ENCODE peak calls at places on chromosome 10, in nine cellular contexts. K, U, W, Y, H, R, L, Z and E are unnamed samples. For H3K36me3, the result is how much of the 10 kb centered on the place peaks cover.

GRCh38 chr10:70458329-70459060 is 17.0 kb upstream of the NODAL start:
- DNase-seq in R (peak), Z (peak), H (peak), L (peak), W (peak), K (peak), Y (peak), U (no peak), E (no peak)

GRCh38 chr10:95756796-95757657 is 1.1 kb downstream of the ENTPD1 start:
- DNase-seq in W (no peak), Z (no peak), L (no peak), U (no peak), K (no peak), Y (no peak), H (no peak), R (no peak), E (no peak)

GRCh38 chr10:71774916-71775702 is 1.8 kb upstream of the VSIR start:
- DNase-seq in Y (no peak), L (no peak), U (no peak), W (no peak), R (no peak), Z (no peak), H (no peak), K (no peak), E (no peak)

GRCh38 chr10:96671207-96671890 is 49.0 kb downstream of the PIK3AP1 start:
- DNase-seq in Z (no peak), K (no peak), Y (no peak), H (no peak), U (no peak), L (no peak), W (no peak), R (no peak), E (no peak)

GRCh38 chr10:122310311-122311050 is 39.4 kb downstream of the BTBD16 start:
- DNase-seq in H (no peak), L (no peak), K (no peak), Z (peak), Y (peak), U (no peak), W (no peak), R (no peak), E (no peak)

GRCh38 chr10:11551915-11552602 is 59.4 kb downstream of the USP6NL start:
- DNase-seq in K (no peak), H (no peak), Z (no peak), R (no peak), W (no peak), U (peak), Y (peak), L (no peak), E (no peak)

GRCh38 chr10:1896153-1896552 is 158.8 kb upstream of the ADARB2 start:
- DNase-seq in W (no peak), L (peak), K (no peak), U (no peak), R (no peak), Y (no peak), H (no peak), Z (no peak), E (no peak)

GRCh38 chr10:43118631-43119415 is 19.4 kb upstream of the CSGALNACT2 start:
- DNase-seq in R (no peak), Y (no peak), U (no peak), K (no peak), L (no peak), Z (no peak), H (no peak), W (no peak), E (no peak)

GRCh38 chr10:14074062-14074884 is 256.5 kb downstream of the FRMD4A start:
- DNase-seq in W (peak), R (no peak), U (peak), K (peak), Z (peak), H (peak), Y (peak), L (peak), E (no peak)

GRCh38 chr10:60043561-60043960 is 137.2 kb upstream of the CCDC6 start:
- DNase-seq in Z (no peak), W (no peak), Y (no peak), H (no peak), L (no peak), R (no peak), U (no peak), K (no peak), E (no peak)

GRCh38 chr10:123800299-123800698 is 91.3 kb downstream of the CPXM2 start:
- DNase-seq in Z (no peak), R (no peak), L (peak), K (no peak), W (no peak), U (no peak), Y (peak), H (no peak), E (no peak)

GRCh38 chr10:132982301-132982989 is 40.1 kb upstream of the CFAP46 start:
- DNase-seq in K (no peak), Y (peak), L (no peak), H (no peak), R (no peak), Z (no peak), W (peak), U (no peak), E (no peak)

GRCh38 chr10:79237801-79238520 is 109.3 kb upstream of the PPIF start:
- DNase-seq in H (no peak), R (no peak), U (no peak), L (no peak), Z (no peak), W (no peak), Y (no peak), K (no peak), E (no peak)

GRCh38 chr10:113052076-113052830 is 102.2 kb downstream of the TCF7L2 start:
- DNase-seq in K (no peak), Z (no peak), Y (no peak), L (no peak), H (no peak), W (no peak), U (no peak), R (no peak), E (no peak)

GRCh38 chr10:77179015-77179695 is 458.5 kb downstream of the KCNMA1 start:
- DNase-seq in W (peak), H (no peak), Z (peak), K (no peak), L (peak), R (peak), U (no peak), Y (peak), E (no peak)

GRCh38 chr10:71263376-71263775 is 51.0 kb downstream of the UNC5B start:
- DNase-seq in L (peak), W (no peak), H (no peak), R (peak), Z (no peak), K (peak), U (no peak), Y (peak), E (no peak)

GRCh38 chr10:122637371-122637770 is 62.3 kb downstream of the C10orf120 start:
- DNase-seq in Y (no peak), L (peak), Z (peak), U (no peak), H (no peak), W (no peak), R (no peak), K (peak), E (no peak)

GRCh38 chr10:110739811-110740271 is 95.7 kb downstream of the RBM20 start:
- DNase-seq in H (no peak), K (no peak), Y (peak), R (no peak), L (no peak), W (no peak), Z (no peak), U (no peak), E (no peak)

DNA sequence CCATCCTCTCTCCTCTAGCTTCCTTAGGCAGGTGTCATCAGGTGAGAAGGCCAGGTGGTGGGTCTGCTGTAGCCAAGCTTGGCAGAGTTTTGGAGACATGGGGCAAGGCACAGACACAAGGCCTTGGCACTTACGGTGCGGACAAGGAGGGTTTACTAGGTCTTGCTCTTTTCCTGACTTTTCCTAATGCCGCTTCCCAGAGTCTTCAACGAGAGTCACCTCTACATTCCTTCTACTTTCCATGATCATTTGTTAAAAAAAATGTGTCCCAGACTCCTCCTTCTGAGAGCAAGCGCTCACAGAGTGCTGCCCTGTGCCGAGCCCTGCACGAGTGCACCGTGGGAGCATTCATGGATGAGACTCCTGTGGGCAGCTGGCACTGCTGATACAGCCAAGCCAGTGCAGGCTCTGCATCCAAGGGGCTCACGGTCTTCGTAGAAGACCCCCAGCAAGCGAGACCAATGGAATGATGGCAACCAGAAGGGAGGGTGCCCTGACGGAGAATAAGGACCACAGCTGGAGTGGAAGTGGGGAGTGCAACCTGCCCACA is 243.0 kb upstream of the MKI67 start:
- DNase-seq in U (no peak), L (no peak), H (no peak), R (no peak), W (no peak), Y (no peak), K (no peak), Z (no peak), E (no peak)
- H3K27ac ChIP-seq in U (no peak), L (no peak), H (no peak), R (no peak), W (no peak), Y (no peak), K (no peak), Z (no peak), E (no peak)

DNA sequence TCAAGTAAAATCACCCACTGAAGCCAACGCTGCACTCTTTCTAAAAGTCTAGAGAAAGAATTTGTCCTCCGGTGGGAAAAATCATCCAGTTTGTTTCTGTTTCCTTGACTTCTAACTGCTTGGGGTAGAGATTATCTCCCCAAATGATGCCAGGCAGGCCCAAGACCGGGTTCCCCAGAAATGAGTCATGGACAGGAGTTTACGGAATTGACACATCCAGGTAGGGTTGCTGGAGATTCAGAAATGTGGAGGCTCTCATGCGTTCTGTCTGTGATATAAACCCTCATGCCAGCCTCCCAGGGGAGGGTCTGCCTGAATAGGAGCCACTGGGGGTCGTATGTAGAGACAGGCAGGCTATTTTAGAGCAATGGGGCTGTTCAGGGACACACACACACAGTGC is 230.9 kb downstream of the TCERG1L start:
- DNase-seq in R (no peak), Z (no peak), H (no peak), K (no peak), W (no peak), U (no peak), L (no peak), Y (no peak), E (no peak)
- TF ChIP-seq CTCF in R (no peak), Z (no peak), H (no peak), K (no peak), W (no peak), U (no peak), L (no peak), Y (no peak), E (no peak)

GRCh38 chr10:73717564-73717963 is 19.7 kb upstream of the AGAP5 start:
- DNase-seq in L (no peak), W (no peak), R (no peak), Y (no peak), Z (no peak), H (no peak), K (no peak), U (no peak), E (no peak)
- H3K36me3 ChIP-seq in L (half or more), W (under half), R (under half), Y (under half), Z (under half), H (half or more), K (under half), U (under half), E (half or more)

GRCh38 chr10:24277771-24278518 is 69.0 kb downstream of the KIAA1217 start:
- DNase-seq in L (peak), H (peak), Z (no peak), Y (peak), W (no peak), R (no peak), U (no peak), K (peak), E (no peak)

GRCh38 chr10:24278519-24278889 is 69.6 kb downstream of the KIAA1217 start:
- DNase-seq in R (no peak), Y (peak), K (no peak), U (no peak), Z (no peak), H (no peak), L (no peak), W (no peak), E (no peak)

GRCh38 chr10:24277277-24277676 is 68.3 kb downstream of the KIAA1217 start:
- DNase-seq in K (no peak), R (no peak), W (no peak), Y (no peak), Z (no peak), H (no peak), U (no peak), L (no peak), E (no peak)

GRCh38 chr10:24279166-24279565 is 70.2 kb downstream of the KIAA1217 start:
- DNase-seq in W (no peak), K (no peak), Z (no peak), H (no peak), U (no peak), R (no peak), L (no peak), Y (no peak), E (no peak)
- H3K27ac ChIP-seq in W (no peak), K (no peak), Z (no peak), H (no peak), U (no peak), R (no peak), L (no peak), Y (no peak), E (no peak)

DNA sequence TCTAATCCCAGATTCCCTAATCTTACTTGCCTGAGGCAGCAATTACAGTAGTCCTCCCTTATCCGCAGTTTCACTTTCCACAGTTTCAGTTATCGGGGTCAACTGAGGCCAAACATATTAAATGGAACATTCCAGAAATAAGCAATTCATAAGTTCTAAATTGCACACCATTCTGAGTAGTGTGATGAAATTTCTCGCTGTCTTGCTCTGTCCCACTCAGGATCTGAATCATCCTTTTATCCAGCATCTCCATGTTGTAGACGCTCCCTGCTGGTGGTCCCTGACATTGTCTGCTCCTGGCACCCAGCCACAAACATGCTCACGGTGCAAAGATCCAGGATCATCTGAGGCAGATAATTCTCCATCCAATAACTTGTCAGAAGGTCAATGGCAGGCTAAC is 128.7 kb upstream of the CXCL12 start:
- DNase-seq in W (peak), Z (no peak), L (no peak), Y (peak), H (no peak), R (no peak), K (no peak), U (no peak), E (no peak)
- TF ChIP-seq CTCF in W (no peak), Z (no peak), L (no peak), Y (no peak), H (no peak), R (no peak), K (no peak), U (no peak), E (no peak)

DNA sequence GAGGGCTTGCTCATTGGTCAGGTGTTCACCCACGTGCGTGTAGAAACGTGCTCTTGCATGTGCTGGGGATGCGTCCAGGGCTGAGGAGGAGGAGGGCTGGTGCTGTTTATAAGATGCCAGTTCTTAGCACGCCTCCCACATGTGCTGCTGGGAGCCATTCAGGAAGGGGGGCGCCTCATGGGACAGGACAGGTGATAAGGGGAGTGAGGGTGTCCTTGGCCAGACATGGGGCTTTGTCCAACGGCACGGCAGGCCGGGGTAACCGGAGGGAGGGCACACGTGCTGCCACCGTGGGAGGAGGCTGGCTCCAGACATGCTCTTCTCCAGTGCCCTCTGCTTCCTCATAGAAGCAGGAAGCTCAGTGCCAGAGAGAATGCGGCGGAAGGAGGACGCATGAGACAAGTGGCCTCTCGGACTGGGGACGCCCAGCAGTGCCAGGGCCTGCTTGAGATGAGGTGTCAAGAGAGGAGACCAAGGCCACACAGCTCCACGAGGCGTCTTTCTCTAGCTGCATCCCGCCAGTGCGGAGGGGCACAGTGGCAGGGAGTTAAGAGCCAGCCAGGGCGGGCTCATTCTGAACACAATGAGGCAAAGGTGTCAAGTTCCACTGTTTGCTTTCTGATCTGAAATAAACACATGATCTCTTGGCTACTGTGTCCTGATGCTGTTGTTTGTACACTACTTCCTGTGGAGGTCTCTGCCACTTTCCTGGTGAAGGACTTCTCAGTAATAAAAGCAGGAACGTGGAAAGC is 150.1 kb downstream of the ZMYND11 start:
- DNase-seq in Y (no peak), H (no peak), R (no peak), W (no peak), U (no peak), L (no peak), K (no peak), Z (no peak), E (no peak)
- H3K36me3 ChIP-seq in Y (under half), H (half or more), R (under half), W (under half), U (under half), L (under half), K (under half), Z (under half), E (under half)

GRCh38 chr10:22606164-22606614 is 108.2 kb downstream of the PIP4K2A start:
- DNase-seq in Z (peak), Y (peak), U (no peak), K (no peak), W (no peak), H (peak), L (no peak), R (no peak), E (peak)
- H3K27ac ChIP-seq in Z (no peak), Y (no peak), U (no peak), K (peak), W (no peak), H (no peak), L (no peak), R (no peak), E (peak)